ENCODE peak calls at places on chromosome 2, in six cellular contexts. One of them, this sample, is unnamed.

GRCh38 chr2:14633031-14633430 is 514 bp downstream of the LRATD1 start:
- DNase-seq in PC-9: no peak
- DNase-seq in astrocyte: no peak
- DNase-seq in cardiac muscle cell: no peak
- DNase-seq in fibroblast of pulmonary artery: no peak
- DNase-seq in upper lobe of right lung: peak; percentile 57
- DNase-seq in this sample: no peak

GRCh38 chr2:232465061-232465460 is 9.1 kb downstream of the ALPI start:
- DNase-seq in cardiac muscle cell: no peak
- DNase-seq in PC-9: no peak
- DNase-seq in upper lobe of right lung: peak; percentile 15
- DNase-seq in fibroblast of pulmonary artery: no peak
- DNase-seq in astrocyte: no peak
- DNase-seq in this sample: no peak

GRCh38 chr2:124983595-124983994 is 958.5 kb downstream of the CNTNAP5 start:
- DNase-seq in upper lobe of right lung: no peak
- DNase-seq in PC-9: peak; percentile 57
- DNase-seq in cardiac muscle cell: peak; percentile 24
- DNase-seq in fibroblast of pulmonary artery: peak; percentile 2
- DNase-seq in astrocyte: peak; percentile 90
- DNase-seq in this sample: no peak

GRCh38 chr2:196660264-196660663 is 20.7 kb downstream of the CCDC150 start:
- DNase-seq in cardiac muscle cell: peak; percentile 23
- DNase-seq in fibroblast of pulmonary artery: peak; percentile 56
- DNase-seq in upper lobe of right lung: no peak
- DNase-seq in PC-9: no peak
- DNase-seq in astrocyte: peak; percentile 16
- DNase-seq in this sample: no peak

GRCh38 chr2:69453475-69454129 is 16.4 kb upstream of the NFU1 start:
- DNase-seq in upper lobe of right lung: no peak
- DNase-seq in fibroblast of pulmonary artery: no peak
- DNase-seq in astrocyte: no peak
- DNase-seq in PC-9: no peak
- DNase-seq in cardiac muscle cell: no peak
- DNase-seq in this sample: no peak

GRCh38 chr2:75547345-75548035 is 13.2 kb downstream of the EVA1A start:
- DNase-seq in PC-9: peak; percentile 30
- DNase-seq in astrocyte: peak; percentile 96
- DNase-seq in cardiac muscle cell: peak; percentile 49
- DNase-seq in upper lobe of right lung: no peak
- DNase-seq in fibroblast of pulmonary artery: peak; percentile 47
- DNase-seq in this sample: no peak

GRCh38 chr2:238509151-238509820 is 82.6 kb downstream of the ASB1 start:
- DNase-seq in astrocyte: no peak
- DNase-seq in PC-9: no peak
- DNase-seq in cardiac muscle cell: peak; percentile 72
- DNase-seq in fibroblast of pulmonary artery: peak; percentile 60
- DNase-seq in upper lobe of right lung: peak; percentile 38
- DNase-seq in this sample: no peak

GRCh38 chr2:28348149-28348567 is 44.5 kb upstream of the FOSL2 start:
- DNase-seq in cardiac muscle cell: no peak
- DNase-seq in astrocyte: no peak
- DNase-seq in upper lobe of right lung: peak; percentile 62
- DNase-seq in fibroblast of pulmonary artery: no peak
- DNase-seq in PC-9: no peak
- DNase-seq in this sample: no peak

GRCh38 chr2:205617905-205618304 is 64.4 kb upstream of the NRP2 start:
- DNase-seq in cardiac muscle cell: no peak
- DNase-seq in astrocyte: no peak
- DNase-seq in fibroblast of pulmonary artery: no peak
- DNase-seq in upper lobe of right lung: no peak
- DNase-seq in PC-9: peak; percentile 50
- DNase-seq in this sample: no peak

GRCh38 chr2:10740226-10740625 is 18.8 kb downstream of the ATP6V1C2 start:
- DNase-seq in fibroblast of pulmonary artery: peak; percentile 57
- DNase-seq in cardiac muscle cell: peak; percentile 61
- DNase-seq in upper lobe of right lung: no peak
- DNase-seq in PC-9: no peak
- DNase-seq in astrocyte: no peak
- DNase-seq in this sample: no peak

GRCh38 chr2:79292231-79292785 is 132.8 kb upstream of the REG3A start:
- DNase-seq in upper lobe of right lung: no peak
- DNase-seq in astrocyte: no peak
- DNase-seq in PC-9: no peak
- DNase-seq in fibroblast of pulmonary artery: no peak
- DNase-seq in cardiac muscle cell: no peak
- DNase-seq in this sample: no peak

GRCh38 chr2:48734576-48735303 is 20.8 kb downstream of the LHCGR start:
- DNase-seq in astrocyte: no peak
- DNase-seq in upper lobe of right lung: no peak
- DNase-seq in PC-9: no peak
- DNase-seq in cardiac muscle cell: no peak
- DNase-seq in fibroblast of pulmonary artery: peak; percentile 16
- DNase-seq in this sample: no peak

GRCh38 chr2:32591669-32592463 is 36.0 kb upstream of the TTC27 start:
- DNase-seq in fibroblast of pulmonary artery: peak; percentile 58
- DNase-seq in cardiac muscle cell: peak; percentile 54
- DNase-seq in PC-9: no peak
- DNase-seq in upper lobe of right lung: no peak
- DNase-seq in astrocyte: peak; percentile 14
- DNase-seq in this sample: no peak

GRCh38 chr2:148362144-148362796 is 282.3 kb upstream of the EPC2 start:
- DNase-seq in cardiac muscle cell: no peak
- DNase-seq in upper lobe of right lung: no peak
- DNase-seq in astrocyte: no peak
- DNase-seq in fibroblast of pulmonary artery: no peak
- DNase-seq in PC-9: no peak
- DNase-seq in this sample: no peak

GRCh38 chr2:19465965-19466364 is 107.5 kb upstream of the OSR1 start:
- DNase-seq in cardiac muscle cell: no peak
- DNase-seq in astrocyte: no peak
- DNase-seq in fibroblast of pulmonary artery: no peak
- DNase-seq in upper lobe of right lung: no peak
- DNase-seq in PC-9: no peak
- DNase-seq in this sample: no peak

GRCh38 chr2:23209059-23209458 is 175.9 kb upstream of the KLHL29 start:
- DNase-seq in astrocyte: no peak
- DNase-seq in fibroblast of pulmonary artery: no peak
- DNase-seq in upper lobe of right lung: no peak
- DNase-seq in PC-9: no peak
- DNase-seq in cardiac muscle cell: no peak
- DNase-seq in this sample: no peak

GRCh38 chr2:101872480-101872879 is 119.3 kb upstream of the IL1R2 start:
- DNase-seq in fibroblast of pulmonary artery: no peak
- DNase-seq in upper lobe of right lung: no peak
- DNase-seq in astrocyte: peak; percentile 13
- DNase-seq in cardiac muscle cell: no peak
- DNase-seq in PC-9: no peak
- DNase-seq in this sample: no peak

GRCh38 chr2:160458718-160459453 is 34.7 kb downstream of the RBMS1 start:
- DNase-seq in upper lobe of right lung: no peak
- DNase-seq in astrocyte: no peak
- DNase-seq in cardiac muscle cell: no peak
- DNase-seq in fibroblast of pulmonary artery: no peak
- DNase-seq in PC-9: no peak
- DNase-seq in this sample: no peak

GRCh38 chr2:176174850-176175728 is 13.4 kb upstream of the HOXD1 start:
- DNase-seq in upper lobe of right lung: no peak
- DNase-seq in fibroblast of pulmonary artery: no peak
- DNase-seq in PC-9: no peak
- DNase-seq in astrocyte: peak; percentile 39
- DNase-seq in cardiac muscle cell: no peak
- DNase-seq in this sample: peak; percentile 77

GRCh38 chr2:64975232-64975791 is 13.9 kb upstream of the SLC1A4 start:
- DNase-seq in astrocyte: peak; percentile 80
- DNase-seq in PC-9: peak; percentile 83
- DNase-seq in upper lobe of right lung: no peak
- DNase-seq in cardiac muscle cell: peak; percentile 22
- DNase-seq in fibroblast of pulmonary artery: peak; percentile 22
- DNase-seq in this sample: peak; percentile 41

GRCh38 chr2:45257820-45258219 is 248.6 kb upstream of the SIX2 start:
- DNase-seq in upper lobe of right lung: no peak
- DNase-seq in astrocyte: no peak
- DNase-seq in fibroblast of pulmonary artery: no peak
- DNase-seq in cardiac muscle cell: no peak
- DNase-seq in PC-9: no peak
- DNase-seq in this sample: no peak

DNA sequence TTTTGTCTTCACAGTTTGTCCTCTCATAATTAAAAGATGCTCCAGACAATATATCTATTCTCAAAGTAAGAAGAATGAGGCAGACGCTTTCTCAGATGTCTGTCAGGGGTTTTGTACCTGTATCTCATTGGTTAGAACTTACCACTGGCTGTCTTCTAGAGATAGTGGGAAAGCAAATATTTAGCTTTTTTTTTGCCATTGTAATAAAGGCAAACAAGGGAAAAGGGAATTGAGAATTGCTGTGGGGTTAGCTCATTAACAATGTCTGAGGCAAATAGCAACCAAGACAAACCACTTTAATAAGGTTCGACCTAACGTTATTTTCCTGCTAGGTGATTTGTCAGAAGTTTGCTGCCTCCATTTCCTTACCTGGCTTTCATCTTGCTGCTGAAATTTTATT is 30.0 kb downstream of the ZNF638 start:
- DNase-seq in upper lobe of right lung: no peak
- DNase-seq in fibroblast of pulmonary artery: no peak
- DNase-seq in PC-9: no peak
- DNase-seq in cardiac muscle cell: no peak
- DNase-seq in astrocyte: no peak
- DNase-seq in this sample: no peak
- H3K4me3 ChIP-seq in upper lobe of right lung: no peak overlapping the region
- H3K4me3 ChIP-seq in fibroblast of pulmonary artery: no peak overlapping the region
- H3K4me3 ChIP-seq in PC-9: no peak overlapping the region
- H3K4me3 ChIP-seq in cardiac muscle cell: no peak overlapping the region
- H3K4me3 ChIP-seq in astrocyte: no peak overlapping the region
- H3K4me3 ChIP-seq in this sample: no peak overlapping the region

GRCh38 chr2:216777637-216778273 is 82.1 kb downstream of the TNP1 start:
- DNase-seq in PC-9: peak; percentile 57
- DNase-seq in fibroblast of pulmonary artery: peak; percentile 55
- DNase-seq in upper lobe of right lung: no peak
- DNase-seq in astrocyte: no peak
- DNase-seq in cardiac muscle cell: peak; percentile 52
- DNase-seq in this sample: peak; percentile 70
- H3K4me3 ChIP-seq in PC-9: no peak overlapping the region
- H3K4me3 ChIP-seq in fibroblast of pulmonary artery: no peak overlapping the region
- H3K4me3 ChIP-seq in upper lobe of right lung: no peak overlapping the region
- H3K4me3 ChIP-seq in astrocyte: no peak overlapping the region
- H3K4me3 ChIP-seq in cardiac muscle cell: no peak overlapping the region
- H3K4me3 ChIP-seq in this sample: no peak overlapping the region

GRCh38 chr2:224734949-224735348 is 18.8 kb upstream of the CCDC195 start:
- DNase-seq in astrocyte: no peak
- DNase-seq in fibroblast of pulmonary artery: no peak
- DNase-seq in upper lobe of right lung: no peak
- DNase-seq in cardiac muscle cell: no peak
- DNase-seq in PC-9: no peak
- DNase-seq in this sample: no peak
- H3K4me3 ChIP-seq in astrocyte: no peak overlapping the region
- H3K4me3 ChIP-seq in fibroblast of pulmonary artery: no peak overlapping the region
- H3K4me3 ChIP-seq in upper lobe of right lung: no peak overlapping the region
- H3K4me3 ChIP-seq in cardiac muscle cell: no peak overlapping the region
- H3K4me3 ChIP-seq in PC-9: no peak overlapping the region
- H3K4me3 ChIP-seq in this sample: no peak overlapping the region

GRCh38 chr2:189854956-189855355 is 70.7 kb downstream of the PMS1 start:
- DNase-seq in cardiac muscle cell: no peak
- DNase-seq in fibroblast of pulmonary artery: peak; percentile 10
- DNase-seq in PC-9: no peak
- DNase-seq in upper lobe of right lung: no peak
- DNase-seq in astrocyte: peak; percentile 36
- DNase-seq in this sample: no peak

GRCh38 chr2:189848276-189848675 is 64.0 kb downstream of the PMS1 start:
- DNase-seq in astrocyte: peak; percentile 56
- DNase-seq in upper lobe of right lung: no peak
- DNase-seq in fibroblast of pulmonary artery: no peak
- DNase-seq in PC-9: no peak
- DNase-seq in cardiac muscle cell: no peak
- DNase-seq in this sample: no peak

GRCh38 chr2:189854152-189854551 is 69.9 kb downstream of the PMS1 start:
- DNase-seq in upper lobe of right lung: no peak
- DNase-seq in PC-9: no peak
- DNase-seq in fibroblast of pulmonary artery: no peak
- DNase-seq in astrocyte: no peak
- DNase-seq in cardiac muscle cell: no peak
- DNase-seq in this sample: no peak

GRCh38 chr2:189849550-189849949 is 65.3 kb downstream of the PMS1 start:
- DNase-seq in cardiac muscle cell: no peak
- DNase-seq in fibroblast of pulmonary artery: no peak
- DNase-seq in upper lobe of right lung: no peak
- DNase-seq in PC-9: no peak
- DNase-seq in astrocyte: no peak
- DNase-seq in this sample: no peak

DNA sequence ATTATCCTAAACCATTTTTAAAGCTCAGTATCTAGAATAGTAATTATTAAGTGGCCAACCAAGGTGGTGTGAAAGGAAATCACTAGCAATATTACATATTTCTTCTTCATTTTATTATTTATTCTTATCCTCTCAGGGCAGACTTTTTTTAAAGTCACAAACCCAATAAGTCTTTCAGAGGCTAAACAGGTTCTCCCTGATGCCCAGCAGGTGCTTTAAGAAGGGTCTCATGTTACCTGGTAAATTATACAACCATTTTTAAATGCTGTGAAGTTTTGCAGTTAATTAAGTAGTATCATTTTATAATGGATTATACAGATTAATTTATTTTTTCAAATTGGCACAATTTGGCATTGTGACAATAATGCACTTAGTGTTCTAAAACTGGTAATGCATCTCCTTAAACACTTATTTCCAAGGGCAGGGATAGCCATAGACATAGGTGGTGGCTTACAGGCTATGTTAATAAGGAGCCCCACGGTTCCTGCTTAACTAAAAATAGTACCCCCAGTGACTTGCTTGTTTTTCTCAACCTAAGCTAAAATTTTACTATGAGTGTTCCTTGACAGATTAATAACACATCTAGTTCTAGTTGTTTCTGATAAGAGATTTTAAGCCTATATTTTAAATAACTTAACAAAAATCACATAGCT is 67.0 kb downstream of the PMS1 start:
- DNase-seq in PC-9: no peak
- DNase-seq in cardiac muscle cell: no peak
- DNase-seq in fibroblast of pulmonary artery: no peak
- DNase-seq in upper lobe of right lung: no peak
- DNase-seq in astrocyte: no peak
- DNase-seq in this sample: no peak
- H3K4me3 ChIP-seq in PC-9: no peak overlapping the region
- H3K4me3 ChIP-seq in cardiac muscle cell: no peak overlapping the region
- H3K4me3 ChIP-seq in fibroblast of pulmonary artery: no peak overlapping the region
- H3K4me3 ChIP-seq in upper lobe of right lung: no peak overlapping the region
- H3K4me3 ChIP-seq in astrocyte: no peak overlapping the region
- H3K4me3 ChIP-seq in this sample: no peak overlapping the region

GRCh38 chr2:8938384-8938783 is 65.1 kb downstream of the MBOAT2 start:
- DNase-seq in astrocyte: no peak
- DNase-seq in upper lobe of right lung: no peak
- DNase-seq in PC-9: no peak
- DNase-seq in cardiac muscle cell: no peak
- DNase-seq in fibroblast of pulmonary artery: no peak
- DNase-seq in this sample: no peak
- H3K4me3 ChIP-seq in astrocyte: no peak overlapping the region
- H3K4me3 ChIP-seq in upper lobe of right lung: no peak overlapping the region
- H3K4me3 ChIP-seq in PC-9: no peak overlapping the region
- H3K4me3 ChIP-seq in cardiac muscle cell: no peak overlapping the region
- H3K4me3 ChIP-seq in fibroblast of pulmonary artery: no peak overlapping the region
- H3K4me3 ChIP-seq in this sample: no peak overlapping the region